ENCODE peak calls at places on chromosomes 1 and 21, in six cellular contexts. L, D, S, U, F and Z are unnamed samples.

GRCh38 chr1:107434379-107434728 is 293.5 kb downstream of the NTNG1 start:
- DNase-seq in L (no peak), D (no peak), S (no peak), U (no peak), F (no peak), Z (no peak)

GRCh38 chr21:39525129-39525528 is 73.4 kb downstream of the SH3BGR start:
- DNase-seq in L (no peak), D (no peak), S (peak), U (no peak), F (no peak), Z (no peak)

GRCh38 chr1:110060034-110060661 is 10.3 kb downstream of the ALX3 start:
- DNase-seq in L (peak), D (no peak), S (no peak), U (peak), F (no peak), Z (peak)

GRCh38 chr1:116066868-116067563 is 44.2 kb upstream of the MAB21L3 start:
- DNase-seq in L (no peak), D (no peak), S (no peak), U (no peak), F (peak), Z (no peak)

GRCh38 chr1:28955930-28956552 is 41.7 kb downstream of the EPB41 start:
- DNase-seq in L (no peak), D (no peak), S (no peak), U (no peak), F (peak), Z (no peak)

GRCh38 chr1:17520473-17521319 is 18.8 kb upstream of the ARHGEF10L start:
- DNase-seq in L (no peak), D (no peak), S (no peak), U (peak), F (no peak), Z (no peak)

GRCh38 chr1:84141177-84142003 is 2.7 kb upstream of the PRKACB start:
- DNase-seq in L (no peak), D (no peak), S (no peak), U (no peak), F (peak), Z (no peak)

GRCh38 chr1:245380790-245381535 is 226.2 kb downstream of the KIF26B start:
- DNase-seq in L (no peak), D (no peak), S (no peak), U (no peak), F (no peak), Z (no peak)

GRCh38 chr1:16048573-16049189 is 5.1 kb downstream of the CLCNKB start:
- DNase-seq in L (peak), D (no peak), S (no peak), U (peak), F (no peak), Z (no peak)

GRCh38 chr1:23897083-23897482 is 16.1 kb downstream of the CNR2 start:
- DNase-seq in L (no peak), D (no peak), S (no peak), U (no peak), F (no peak), Z (no peak)

GRCh38 chr1:182629674-182630073 is 25.5 kb upstream of the RGS16 start:
- DNase-seq in L (no peak), D (no peak), S (no peak), U (no peak), F (no peak), Z (no peak)

GRCh38 chr1:72557446-72558049 is 275.2 kb upstream of the NEGR1 start:
- DNase-seq in L (no peak), D (no peak), S (no peak), U (no peak), F (peak), Z (no peak)

GRCh38 chr1:210586785-210587184 is 258.1 kb downstream of the HHAT start:
- DNase-seq in L (no peak), D (no peak), S (no peak), U (no peak), F (no peak), Z (no peak)

GRCh38 chr1:99171126-99171813 is 93.0 kb upstream of the PLPPR4 start:
- DNase-seq in L (no peak), D (no peak), S (no peak), U (no peak), F (no peak), Z (no peak)

GRCh38 chr21:21624674-21625073 is 626.5 kb downstream of the NCAM2 start:
- DNase-seq in L (no peak), D (no peak), S (no peak), U (no peak), F (peak), Z (no peak)

GRCh38 chr1:25677193-25677773 is 60.7 kb downstream of the MAN1C1 start:
- DNase-seq in L (no peak), D (no peak), S (no peak), U (no peak), F (no peak), Z (no peak)

GRCh38 chr1:42130061-42130460 is 23.1 kb upstream of the GUCA2B start:
- DNase-seq in L (no peak), D (no peak), S (no peak), U (no peak), F (no peak), Z (no peak)

GRCh38 chr1:42122408-42122807 is 30.8 kb upstream of the GUCA2B start:
- DNase-seq in L (no peak), D (no peak), S (no peak), U (no peak), F (no peak), Z (no peak)

GRCh38 chr1:42128984-42129383 is 24.2 kb upstream of the GUCA2B start:
- DNase-seq in L (no peak), D (peak), S (no peak), U (no peak), F (no peak), Z (no peak)

GRCh38 chr1:42128499-42128898 is 24.7 kb upstream of the GUCA2B start:
- DNase-seq in L (no peak), D (peak), S (no peak), U (no peak), F (no peak), Z (no peak)

GRCh38 chr1:42125552-42125951 is 27.7 kb upstream of the GUCA2B start:
- DNase-seq in L (no peak), D (no peak), S (no peak), U (no peak), F (no peak), Z (no peak)
- TF ChIP-seq POLR2A in L (no peak), D (no peak), S (no peak), U (no peak), F (no peak), Z (no peak)

GRCh38 chr1:11934295-11935039 is at the start of gene PLOD1:
- DNase-seq in L (peak), D (peak), S (peak), U (peak), F (peak), Z (peak)
- TF ChIP-seq POLR2A in L (no peak), D (no peak), S (peak), U (peak), F (peak), Z (peak)

DNA sequence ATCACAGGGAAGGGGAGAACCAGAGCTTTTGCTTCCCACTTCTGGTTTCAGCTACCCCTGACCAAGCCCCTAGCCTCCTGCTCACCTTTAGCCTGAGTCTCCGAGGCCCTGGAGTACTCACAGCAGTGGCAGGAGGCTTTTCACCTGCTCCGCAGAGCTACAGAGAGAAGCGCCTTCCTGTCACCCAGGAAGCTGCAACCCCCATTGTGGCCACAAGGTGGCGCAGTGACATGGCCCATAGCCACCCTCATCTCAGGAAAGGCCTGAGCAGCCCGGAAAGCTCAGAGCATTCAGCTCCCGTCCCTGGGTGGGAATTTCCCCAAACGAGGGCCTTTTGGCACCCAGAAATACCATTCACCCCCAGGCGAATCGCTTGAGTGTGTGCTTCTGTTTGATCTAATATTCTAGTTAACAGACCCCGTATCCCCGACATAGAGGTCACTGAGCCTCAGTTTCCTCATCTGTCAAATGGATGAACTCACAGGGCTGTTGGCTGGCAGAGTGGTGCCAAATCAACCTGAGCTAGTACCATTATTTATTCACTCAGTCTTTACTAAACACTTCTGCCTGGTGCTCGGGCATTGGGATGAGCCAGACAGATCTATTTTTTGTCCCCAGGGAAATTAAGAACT is 25.3 kb downstream of the A3GALT2 start:
- DNase-seq in L (peak), D (peak), S (peak), U (peak), F (peak), Z (peak)
- TF ChIP-seq POLR2A in L (no peak), D (no peak), S (no peak), U (no peak), F (peak), Z (no peak)

GRCh38 chr1:2194898-2195673 is 514 bp upstream of the FAAP20 start:
- DNase-seq in L (peak), D (peak), S (peak), U (peak), F (peak), Z (peak)
- TF ChIP-seq POLR2A in L (no peak), D (no peak), S (no peak), U (peak), F (peak), Z (no peak)

GRCh38 chr1:36224537-36225297 is 474 bp downstream of the THRAP3 start:
- DNase-seq in L (peak), D (peak), S (peak), U (no peak), F (peak), Z (peak)
- TF ChIP-seq POLR2A in L (no peak), D (no peak), S (no peak), U (no peak), F (peak), Z (no peak)

GRCh38 chr1:85200870-85201339 is at the start of gene SYDE2:
- DNase-seq in L (peak), D (peak), S (peak), U (peak), F (peak), Z (peak)

GRCh38 chr1:85200367-85200869 is 398 bp downstream of the SYDE2 start:
- DNase-seq in L (peak), D (peak), S (peak), U (peak), F (no peak), Z (peak)

GRCh38 chr1:85202864-85203255 is 2.0 kb upstream of the SYDE2 start:
- DNase-seq in L (no peak), D (no peak), S (no peak), U (no peak), F (no peak), Z (no peak)

GRCh38 chr1:85202092-85202863 is 1.5 kb upstream of the SYDE2 start:
- DNase-seq in L (no peak), D (no peak), S (peak), U (no peak), F (no peak), Z (no peak)

DNA sequence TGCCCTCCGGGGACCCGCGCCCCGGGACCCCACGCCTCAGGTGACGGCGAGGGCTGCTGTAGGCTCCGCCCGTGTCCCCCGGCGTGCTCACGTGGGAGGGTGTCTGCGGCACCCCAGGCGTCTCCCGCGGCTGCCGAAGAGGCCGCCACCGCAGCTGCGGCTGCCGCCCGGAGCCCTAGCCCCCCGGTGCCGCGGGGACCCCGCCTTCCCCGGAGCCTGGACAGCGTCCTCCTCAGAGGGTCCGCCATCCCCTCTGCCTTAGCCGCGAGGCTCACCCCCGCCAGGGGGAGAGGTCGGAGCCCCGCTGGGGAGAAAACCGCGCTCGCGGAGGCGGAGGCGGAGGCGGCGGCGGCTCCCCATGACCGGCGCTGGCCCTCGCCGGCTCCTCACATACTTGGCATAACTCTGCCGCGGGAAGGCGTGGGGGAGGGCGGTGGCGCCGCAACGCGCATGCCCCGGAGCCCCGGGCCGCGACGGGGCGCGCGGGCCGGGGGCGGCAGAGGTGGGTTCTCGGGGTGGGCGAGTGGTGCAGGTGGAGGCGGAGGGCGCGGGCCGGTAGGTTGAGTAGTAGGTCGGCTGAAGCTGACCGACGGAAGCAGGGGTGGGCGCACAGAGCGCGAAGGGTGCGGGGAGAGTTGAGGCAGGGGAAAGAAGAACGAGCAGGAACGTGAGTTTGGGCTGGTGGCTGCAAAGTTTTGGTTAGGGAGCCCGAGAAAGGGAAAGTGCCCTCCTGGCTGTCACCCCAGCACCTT is 700 bp upstream of the SYDE2 start:
- DNase-seq in L (peak), D (peak), S (peak), U (peak), F (peak), Z (peak)
- TF ChIP-seq POLR2A in L (no peak), D (no peak), S (peak), U (peak), F (peak), Z (no peak)

DNA sequence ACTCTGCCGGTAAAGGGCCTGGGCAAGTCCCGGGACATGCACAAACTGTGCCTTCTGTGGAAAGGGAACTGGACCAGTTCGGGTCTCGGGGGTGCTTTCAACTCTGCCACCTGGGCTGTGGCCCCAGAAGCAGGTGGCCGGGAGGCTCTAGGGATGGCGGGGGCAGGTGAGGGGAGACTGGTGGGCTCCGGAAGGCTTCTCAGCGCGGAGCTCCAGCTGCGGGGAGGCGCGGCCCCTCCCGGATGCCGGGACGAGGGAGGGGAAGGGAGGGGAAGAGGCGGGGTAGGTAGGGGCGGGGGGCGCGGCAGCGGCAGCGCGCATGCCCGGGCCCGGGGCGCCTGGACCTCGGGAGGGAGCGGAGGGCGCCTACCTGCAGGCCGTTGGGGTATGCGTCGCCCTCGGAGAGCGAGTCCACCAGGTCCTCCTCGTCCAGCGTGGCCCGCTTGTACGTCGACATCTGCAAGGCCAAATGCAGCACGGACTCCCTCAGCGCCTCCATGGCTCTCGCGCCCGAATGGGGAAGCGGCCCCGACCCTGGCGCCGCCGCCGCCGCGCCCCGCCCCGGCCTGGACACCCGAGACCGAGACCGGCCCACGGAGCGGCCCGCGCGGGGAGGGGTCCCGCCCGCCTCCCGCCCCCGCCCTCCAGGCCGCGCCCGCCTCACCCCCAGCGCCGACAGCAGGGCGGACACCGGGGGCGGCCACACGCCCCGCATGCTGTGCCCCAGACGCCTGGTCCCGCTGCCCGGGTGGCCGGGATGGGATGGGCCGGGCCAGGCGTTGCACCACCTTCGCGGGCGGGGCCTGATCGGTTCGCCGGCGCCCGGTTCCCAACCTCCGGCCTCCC is at the start of gene ECE1:
- DNase-seq in L (peak), D (peak), S (no peak), U (peak), F (no peak), Z (peak)
- TF ChIP-seq POLR2A in L (no peak), D (no peak), S (peak), U (peak), F (no peak), Z (peak)

GRCh38 chr1:157178490-157178889 is 40.3 kb upstream of the ETV3 start:
- DNase-seq in L (no peak), D (no peak), S (no peak), U (no peak), F (no peak), Z (no peak)

GRCh38 chr1:157176591-157177121 is 38.5 kb upstream of the ETV3 start:
- DNase-seq in L (no peak), D (no peak), S (no peak), U (peak), F (no peak), Z (no peak)

GRCh38 chr1:157181258-157181657 is 43.1 kb upstream of the ETV3 start:
- DNase-seq in L (no peak), D (no peak), S (no peak), U (no peak), F (no peak), Z (no peak)

GRCh38 chr1:157177701-157178380 is 39.6 kb upstream of the ETV3 start:
- DNase-seq in L (no peak), D (no peak), S (no peak), U (no peak), F (no peak), Z (no peak)

GRCh38 chr1:157181790-157182189 is 43.6 kb upstream of the ETV3 start:
- DNase-seq in L (no peak), D (peak), S (no peak), U (no peak), F (no peak), Z (no peak)
- TF ChIP-seq POLR2A in L (no peak), D (no peak), S (no peak), U (no peak), F (no peak), Z (no peak)

GRCh38 chr1:19651141-19651737 is 7.1 kb downstream of the NBL1 start:
- DNase-seq in L (peak), D (no peak), S (no peak), U (peak), F (peak), Z (peak)
- TF ChIP-seq POLR2A in L (no peak), D (no peak), S (no peak), U (no peak), F (no peak), Z (no peak)